ENCODE peak calls at places on chromosomes 3 and 15, in eight cellular contexts. A is body of pancreas, U is AG10803, G is RWPE1, X is activated B cell treated with CpG ODN at 0.5 μM for 24 hours, S is chondrocyte, Y is IMR-90, K is mammary epithelial cell. E is an unnamed sample.

GRCh38 chr3:13634615-13635014 is 85.7 kb downstream of the FBLN2 start:
- DNase-seq in K (no peak), S (no peak), A (no peak), G (no peak), Y (no peak), X (no peak), U (no peak), E (no peak)

GRCh38 chr3:126440709-126440995 is 35.0 kb downstream of the ZXDC start:
- DNase-seq in G (no peak), Y (no peak), X (no peak), U (no peak), S (no peak), A (peak), K (no peak), E (peak)

GRCh38 chr3:130609166-130609574 is 92.2 kb downstream of the COL6A6 start:
- DNase-seq in A (peak), X (no peak), S (no peak), K (no peak), Y (no peak), U (no peak), G (no peak), E (no peak)

GRCh38 chr3:100463646-100464155 is 28.7 kb upstream of the TMEM45A start:
- DNase-seq in K (peak), Y (no peak), U (no peak), G (no peak), X (no peak), S (no peak), A (no peak), E (no peak)

GRCh38 chr15:77028451-77029165 is 33.7 kb downstream of the PSTPIP1 start:
- DNase-seq in A (peak), K (no peak), Y (no peak), S (peak), X (no peak), G (no peak), U (no peak), E (peak)

GRCh38 chr15:73244333-73244732 is 124.4 kb downstream of the HCN4 start:
- DNase-seq in S (no peak), U (no peak), A (no peak), X (no peak), G (no peak), K (peak), Y (no peak), E (no peak)

GRCh38 chr15:35548435-35548834 is 2.5 kb upstream of the DPH6 start:
- DNase-seq in K (peak), A (no peak), Y (no peak), S (no peak), G (no peak), X (no peak), U (no peak), E (no peak)

GRCh38 chr15:90106522-90107117 is 4.4 kb upstream of the IDH2 start:
- DNase-seq in A (no peak), X (no peak), Y (peak), G (peak), S (no peak), U (peak), K (peak), E (no peak)

GRCh38 chr3:55166577-55167555 is 239.0 kb upstream of the LRTM1 start:
- DNase-seq in S (no peak), Y (peak), X (no peak), U (peak), G (no peak), A (no peak), K (no peak), E (no peak)

GRCh38 chr3:1214928-1215327 is 122.1 kb downstream of the CNTN6 start:
- DNase-seq in K (no peak), S (no peak), G (no peak), A (no peak), X (no peak), U (no peak), Y (peak), E (no peak)

GRCh38 chr3:172300862-172301261 is 147.4 kb downstream of the GHSR start:
- DNase-seq in G (no peak), U (no peak), Y (no peak), K (no peak), S (no peak), A (no peak), X (no peak), E (no peak)

GRCh38 chr3:172303941-172304558 is 144.2 kb downstream of the GHSR start:
- DNase-seq in A (no peak), G (no peak), S (no peak), Y (no peak), U (no peak), K (no peak), X (no peak), E (no peak)

GRCh38 chr3:172300187-172300586 is 148.1 kb downstream of the GHSR start:
- DNase-seq in G (no peak), S (no peak), K (no peak), U (no peak), A (no peak), Y (peak), X (no peak), E (no peak)

GRCh38 chr3:172303181-172303580 is 145.1 kb downstream of the GHSR start:
- DNase-seq in G (no peak), U (peak), S (no peak), A (no peak), X (no peak), Y (no peak), K (no peak), E (no peak)

GRCh38 chr3:172302176-172302575 is 146.1 kb downstream of the GHSR start:
- DNase-seq in U (peak), Y (no peak), S (no peak), A (no peak), X (no peak), G (no peak), K (no peak), E (no peak)
- TF ChIP-seq CTCF in U (no peak), Y (no peak), S (no peak), A (no peak), X (no peak), G (no peak), K (no peak), E (no peak)

DNA sequence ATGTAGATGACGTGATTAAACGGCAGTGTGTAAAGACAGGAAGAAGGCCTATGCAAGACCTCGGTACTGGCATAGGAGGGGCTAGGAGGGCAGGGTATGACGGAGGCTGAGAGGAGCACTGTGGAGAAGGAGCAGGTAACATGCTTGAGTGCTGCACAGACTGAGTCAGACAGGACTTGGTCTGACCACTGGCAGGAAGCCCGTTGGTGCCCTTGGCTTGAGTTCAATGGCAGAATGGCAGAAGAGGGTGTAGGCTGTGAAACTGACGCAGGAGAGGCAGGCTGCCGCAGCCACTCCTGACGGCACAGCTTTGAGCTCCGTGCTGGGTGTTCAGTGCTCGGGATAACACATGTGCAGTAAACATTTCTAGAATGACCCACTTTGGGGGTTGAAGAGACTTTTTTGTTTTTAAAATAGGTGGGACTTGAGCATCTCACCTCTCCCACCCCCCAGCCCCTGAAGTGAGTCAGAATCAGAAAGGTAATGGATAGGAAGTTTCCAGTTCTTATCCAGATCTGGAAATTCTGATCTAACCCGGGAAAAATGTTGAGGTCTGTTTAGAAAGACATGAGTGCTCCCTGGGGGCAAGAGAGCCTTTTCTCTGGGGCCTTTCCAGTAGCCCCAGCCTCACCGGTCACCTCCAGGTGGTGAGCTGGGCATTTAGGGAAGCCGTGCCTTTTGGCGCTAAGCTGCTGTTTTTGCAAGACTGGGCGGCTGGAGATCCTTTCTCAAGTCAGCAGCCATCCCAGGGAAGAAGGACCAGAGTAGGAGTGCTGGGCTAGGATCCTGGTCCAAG is 126.4 kb downstream of the RPLP1 start:
- DNase-seq in K (peak), Y (no peak), G (peak), A (peak), X (no peak), U (no peak), S (no peak), E (no peak)
- TF ChIP-seq CTCF in K (no peak), Y (no peak), G (no peak), A (no peak), X (no peak), U (no peak), S (no peak), E (no peak)

GRCh38 chr3:52004158-52004787 is 8.6 kb upstream of the RPL29 start:
- DNase-seq in S (no peak), A (no peak), Y (peak), K (no peak), G (no peak), U (peak), X (no peak), E (no peak)
- TF ChIP-seq CTCF in S (peak), A (no peak), Y (peak), K (peak), G (peak), U (peak), X (no peak), E (peak)

DNA sequence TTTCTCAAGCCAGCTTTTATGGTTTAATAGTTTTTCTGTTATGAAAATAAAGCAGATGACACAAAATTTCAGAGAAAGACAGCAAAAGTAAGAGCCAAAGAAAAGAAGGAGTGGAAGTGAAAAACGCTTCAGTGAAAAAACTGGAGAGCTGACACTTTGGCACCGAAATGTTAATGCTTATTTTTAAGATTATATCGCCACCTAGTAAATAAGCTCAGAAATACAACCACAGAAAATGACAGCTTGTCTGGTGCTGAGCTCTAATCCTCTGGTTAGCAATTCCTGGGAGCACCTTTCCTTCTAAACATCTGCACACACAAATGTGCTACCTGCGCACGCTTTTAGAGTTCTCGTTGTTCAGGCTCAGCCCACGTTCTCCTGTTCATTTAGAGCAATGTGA is 101.7 kb downstream of the ZPLD1 start:
- DNase-seq in K (peak), S (no peak), A (peak), X (no peak), G (peak), Y (peak), U (peak), E (no peak)
- TF ChIP-seq CTCF in K (peak), S (peak), A (peak), X (no peak), G (peak), Y (peak), U (peak), E (peak)

GRCh38 chr15:101217446-101217845 is 34.4 kb downstream of the CHSY1 start:
- DNase-seq in S (no peak), G (no peak), X (no peak), K (no peak), U (no peak), A (no peak), Y (no peak), E (no peak)
- TF ChIP-seq CTCF in S (no peak), G (no peak), X (no peak), K (no peak), U (no peak), A (no peak), Y (no peak), E (no peak)

DNA sequence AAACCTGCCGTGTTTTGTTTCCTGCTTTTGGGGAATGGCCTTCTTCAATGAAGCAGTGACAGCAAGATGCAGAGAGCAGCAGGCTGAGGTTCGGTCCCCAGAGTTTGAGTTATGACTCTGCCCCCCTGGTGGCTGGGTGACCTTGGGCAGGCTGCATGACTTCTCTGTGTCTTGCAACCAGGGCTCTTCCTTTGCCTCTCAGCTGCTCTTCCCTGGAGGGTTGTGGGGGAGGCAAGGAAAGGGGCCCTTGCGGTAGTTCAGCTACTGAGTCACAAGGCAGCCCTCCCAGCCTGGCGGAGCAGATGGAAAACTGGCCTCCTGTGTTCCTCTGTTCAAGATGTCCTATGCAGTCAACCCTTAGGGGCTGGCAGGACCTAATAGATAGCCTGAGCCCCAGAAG is 17.1 kb downstream of the CTXND1 start:
- DNase-seq in Y (peak), G (no peak), U (peak), X (no peak), A (peak), K (peak), S (no peak), E (peak)
- TF ChIP-seq CTCF in Y (peak), G (peak), U (peak), X (no peak), A (peak), K (peak), S (peak), E (peak)

GRCh38 chr3:60841355-60841754 is 409.9 kb downstream of the FHIT start:
- DNase-seq in X (no peak), A (no peak), G (no peak), K (no peak), U (peak), S (no peak), Y (no peak), E (no peak)

GRCh38 chr3:60835796-60836195 is 415.5 kb downstream of the FHIT start:
- DNase-seq in A (no peak), Y (no peak), K (no peak), X (no peak), S (no peak), G (no peak), U (no peak), E (no peak)

GRCh38 chr3:60839242-60839641 is 412.0 kb downstream of the FHIT start:
- DNase-seq in K (no peak), U (no peak), G (no peak), S (no peak), Y (no peak), X (no peak), A (no peak), E (no peak)
- TF ChIP-seq CTCF in K (no peak), U (no peak), G (no peak), S (peak), Y (no peak), X (no peak), A (no peak), E (peak)

GRCh38 chr3:194487289-194488006 is 646 bp upstream of the ATP13A3 start:
- DNase-seq in X (peak), U (no peak), G (no peak), K (no peak), Y (no peak), S (peak), A (peak), E (peak)
- TF ChIP-seq CTCF in X (no peak), U (no peak), G (no peak), K (no peak), Y (no peak), S (no peak), A (no peak), E (no peak)

GRCh38 chr15:85615930-85616329 is 178.8 kb downstream of the KLHL25 start:
- DNase-seq in A (peak), Y (peak), K (peak), X (no peak), U (peak), G (peak), S (no peak), E (no peak)
- TF ChIP-seq CTCF in A (peak), Y (peak), K (peak), X (no peak), U (peak), G (no peak), S (peak), E (peak)

DNA sequence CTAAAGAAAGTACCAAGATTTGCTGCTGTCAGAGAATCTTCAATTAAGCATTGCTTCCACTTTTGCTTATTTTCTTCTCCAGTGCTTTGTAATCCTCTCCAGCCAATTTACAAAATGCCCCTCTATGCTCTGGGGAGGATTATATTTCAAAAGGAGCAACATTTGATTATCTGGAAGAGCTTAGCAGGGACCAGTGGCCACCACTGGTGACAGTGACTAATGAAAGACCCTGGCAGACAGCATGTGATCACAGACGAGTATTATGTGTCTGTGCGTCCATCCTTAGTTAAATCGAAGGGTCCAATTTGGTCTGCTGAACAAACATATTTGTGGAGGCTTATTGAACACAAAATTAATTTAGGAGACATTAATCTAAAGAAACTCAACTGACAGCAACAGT is 152.6 kb downstream of the ZNF621 start:
- DNase-seq in X (no peak), A (no peak), G (no peak), Y (no peak), K (no peak), U (no peak), S (no peak), E (no peak)
- TF ChIP-seq CTCF in X (no peak), A (no peak), G (no peak), Y (no peak), K (no peak), U (no peak), S (no peak), E (no peak)

E was measured in osteocyte.